ENCODE peak calls at places on chromosomes 11 and 22, in seven cellular contexts. T, H, F, K, X, W and M are unnamed samples. For H3K9me3 and H3K4me1, the result is how much of the 10 kb centered on the place peaks cover.

GRCh38 chr11:69637601-69637955 is 3.4 kb upstream of the CCND1 start:
- DNase-seq in T (no peak), H (no peak), F (no peak), K (peak), X (no peak), W (peak), M (no peak)

GRCh38 chr11:103947566-103947919 is 88.9 kb upstream of the DDI1 start:
- DNase-seq in T (no peak), H (no peak), F (no peak), K (no peak), X (no peak), W (no peak), M (no peak)

GRCh38 chr22:20494978-20495860 is at the start of gene KLHL22:
- DNase-seq in T (no peak), H (peak), F (no peak), K (no peak), X (peak), W (peak), M (no peak)

GRCh38 chr22:29820941-29821789 is 16.9 kb downstream of the ASCC2 start:
- DNase-seq in T (no peak), H (peak), F (no peak), K (no peak), X (peak), W (no peak), M (no peak)

GRCh38 chr11:71294846-71295600 is 42.6 kb upstream of the SHANK2 start:
- DNase-seq in T (no peak), H (no peak), F (no peak), K (no peak), X (peak), W (no peak), M (no peak)

GRCh38 chr11:65478411-65479183 is 20.2 kb upstream of the MALAT1 start:
- DNase-seq in T (no peak), H (peak), F (no peak), K (peak), X (peak), W (no peak), M (no peak)

GRCh38 chr11:119187123-119187892 is 2.0 kb downstream of the NHERF4 start:
- DNase-seq in T (no peak), H (no peak), F (no peak), K (no peak), X (no peak), W (no peak), M (no peak)

GRCh38 chr11:2790581-2790925 is 90.8 kb upstream of the KCNQ1OT1 start:
- DNase-seq in T (no peak), H (peak), F (no peak), K (no peak), X (peak), W (peak), M (no peak)

GRCh38 chr11:115503083-115503885 is 931 bp downstream of the CADM1 start:
- DNase-seq in T (peak), H (peak), F (peak), K (peak), X (peak), W (peak), M (no peak)

GRCh38 chr22:33851240-33851639 is 69.0 kb downstream of the LARGE1 start:
- DNase-seq in T (no peak), H (no peak), F (no peak), K (no peak), X (no peak), W (no peak), M (no peak)

GRCh38 chr11:122115520-122116343 is at the start of gene BLID:
- DNase-seq in T (no peak), H (no peak), F (no peak), K (peak), X (peak), W (peak), M (no peak)

GRCh38 chr11:2298131-2298794 is 3.5 kb downstream of the C11orf21 start:
- DNase-seq in T (no peak), H (no peak), F (no peak), K (no peak), X (no peak), W (no peak), M (no peak)

GRCh38 chr11:46273511-46274205 is 3.8 kb upstream of the CREB3L1 start:
- DNase-seq in T (no peak), H (no peak), F (no peak), K (no peak), X (peak), W (no peak), M (no peak)

GRCh38 chr11:26199341-26199740 is 132.6 kb upstream of the ANO3 start:
- DNase-seq in T (no peak), H (no peak), F (no peak), K (no peak), X (no peak), W (no peak), M (no peak)

GRCh38 chr22:29330753-29331152 is 15.3 kb upstream of the RASL10A start:
- DNase-seq in T (no peak), H (peak), F (no peak), K (no peak), X (no peak), W (peak), M (no peak)

GRCh38 chr11:45622283-45622682 is 43.1 kb downstream of the CHST1 start:
- DNase-seq in T (no peak), H (no peak), F (no peak), K (no peak), X (no peak), W (no peak), M (no peak)

GRCh38 chr11:132062541-132062940 is 692.1 kb downstream of the NTM start:
- DNase-seq in T (no peak), H (no peak), F (no peak), K (no peak), X (no peak), W (no peak), M (no peak)

GRCh38 chr11:35765211-35765610 is 102.6 kb downstream of the TRIM44 start:
- DNase-seq in T (no peak), H (no peak), F (no peak), K (no peak), X (no peak), W (no peak), M (no peak)

GRCh38 chr11:12625438-12626071 is 48.7 kb upstream of the TEAD1 start:
- DNase-seq in T (no peak), H (no peak), F (no peak), K (no peak), X (no peak), W (no peak), M (no peak)

GRCh38 chr11:10941429-10941828 is 83.6 kb upstream of the ZBED5 start:
- DNase-seq in T (no peak), H (no peak), F (no peak), K (no peak), X (no peak), W (no peak), M (no peak)

GRCh38 chr11:46294365-46295309 is 17.2 kb downstream of the CREB3L1 start:
- DNase-seq in T (no peak), H (no peak), F (no peak), K (peak), X (peak), W (peak), M (no peak)

GRCh38 chr11:37721485-37721884 is 1123.4 kb upstream of the RAG2 start:
- DNase-seq in T (no peak), H (no peak), F (no peak), K (no peak), X (no peak), W (no peak), M (no peak)

GRCh38 chr11:75032550-75032935 is 43.8 kb downstream of the NEU3 start:
- DNase-seq in T (no peak), H (no peak), F (no peak), K (no peak), X (no peak), W (no peak), M (no peak)

GRCh38 chr11:63918576-63919171 is 1.7 kb upstream of the RCOR2 start:
- DNase-seq in T (no peak), H (no peak), F (no peak), K (peak), X (no peak), W (peak), M (no peak)

GRCh38 chr22:10781571-10782403 is 4746.2 kb upstream of the OR11H1 start:
- DNase-seq in T (no peak), H (no peak), F (no peak), K (no peak), X (no peak), W (no peak), M (no peak)

GRCh38 chr22:10778296-10778814 is 4749.6 kb upstream of the OR11H1 start:
- DNase-seq in T (no peak), H (no peak), F (no peak), K (no peak), X (no peak), W (no peak), M (no peak)

GRCh38 chr22:10780281-10780680 is 4747.7 kb upstream of the OR11H1 start:
- DNase-seq in T (no peak), H (no peak), F (no peak), K (no peak), X (no peak), W (no peak), M (no peak)
- H3K9me3 ChIP-seq in T (under half), H (under half), F (under half), K (under half), X (under half), W (half or more), M (under half)

DNA sequence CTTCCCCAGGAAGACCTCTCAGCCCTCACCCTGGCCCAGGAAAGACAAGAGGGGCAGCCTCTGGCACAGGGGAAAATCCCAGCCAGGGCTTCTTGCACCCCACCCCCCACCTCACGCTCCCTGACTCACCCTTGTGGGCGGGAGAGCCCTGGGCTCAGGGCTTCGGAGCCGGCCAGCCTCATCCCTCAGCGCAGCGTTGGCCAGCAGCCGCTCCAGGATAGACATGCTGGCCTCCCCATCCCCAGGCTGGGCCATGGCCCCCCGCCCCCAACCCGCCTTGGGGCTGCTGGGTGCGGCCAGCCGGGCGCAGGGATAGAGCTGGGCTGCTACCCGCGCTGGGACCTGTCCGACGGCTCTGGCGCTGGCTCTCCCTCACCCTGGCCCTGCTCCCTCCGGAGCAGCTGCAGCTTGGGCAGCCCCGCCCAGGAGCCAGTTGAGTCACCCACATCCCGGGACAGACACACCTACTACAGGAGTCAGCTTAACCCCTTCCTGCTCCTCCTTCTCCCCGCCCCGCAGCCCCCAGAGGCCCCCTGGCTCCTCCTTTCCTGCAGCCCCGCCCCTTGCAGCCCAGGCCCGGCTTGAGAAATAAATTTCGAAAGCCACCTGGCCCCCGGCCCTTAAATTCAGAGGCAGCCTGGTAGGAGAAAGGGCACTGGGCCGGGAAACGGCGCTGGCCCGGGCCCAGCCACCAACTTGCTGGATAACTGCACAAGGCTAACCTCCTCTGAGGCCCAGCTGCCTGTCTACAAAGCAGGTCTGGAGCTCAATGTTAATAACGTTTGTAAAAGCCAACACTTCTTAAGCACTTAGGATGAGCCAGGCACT is 13.4 kb downstream of the TNKS1BP1 start:
- DNase-seq in T (no peak), H (peak), F (no peak), K (peak), X (peak), W (peak), M (peak)
- H3K4me1 ChIP-seq in T (under half), H (half or more), F (under half), K (under half), X (half or more), W (under half), M (half or more)

GRCh38 chr11:50412832-50413231 is 380.2 kb downstream of the OR4C45 start:
- DNase-seq in T (no peak), H (no peak), F (no peak), K (no peak), X (no peak), W (no peak), M (no peak)
- H3K9me3 ChIP-seq in T (under half), H (under half), F (under half), K (half or more), X (under half), W (half or more), M (under half)

GRCh38 chr22:23229646-23230045 is 49.3 kb downstream of the BCR start:
- DNase-seq in T (no peak), H (no peak), F (no peak), K (no peak), X (no peak), W (no peak), M (no peak)
- H3K4me1 ChIP-seq in T (under half), H (half or more), F (under half), K (half or more), X (half or more), W (under half), M (under half)

GRCh38 chr22:48888466-48889208 is 939.0 kb downstream of the BRD1 start:
- DNase-seq in T (no peak), H (peak), F (no peak), K (no peak), X (no peak), W (no peak), M (no peak)
- H3K9me3 ChIP-seq in T (under half), H (under half), F (under half), K (under half), X (under half), W (under half), M (under half)

DNA sequence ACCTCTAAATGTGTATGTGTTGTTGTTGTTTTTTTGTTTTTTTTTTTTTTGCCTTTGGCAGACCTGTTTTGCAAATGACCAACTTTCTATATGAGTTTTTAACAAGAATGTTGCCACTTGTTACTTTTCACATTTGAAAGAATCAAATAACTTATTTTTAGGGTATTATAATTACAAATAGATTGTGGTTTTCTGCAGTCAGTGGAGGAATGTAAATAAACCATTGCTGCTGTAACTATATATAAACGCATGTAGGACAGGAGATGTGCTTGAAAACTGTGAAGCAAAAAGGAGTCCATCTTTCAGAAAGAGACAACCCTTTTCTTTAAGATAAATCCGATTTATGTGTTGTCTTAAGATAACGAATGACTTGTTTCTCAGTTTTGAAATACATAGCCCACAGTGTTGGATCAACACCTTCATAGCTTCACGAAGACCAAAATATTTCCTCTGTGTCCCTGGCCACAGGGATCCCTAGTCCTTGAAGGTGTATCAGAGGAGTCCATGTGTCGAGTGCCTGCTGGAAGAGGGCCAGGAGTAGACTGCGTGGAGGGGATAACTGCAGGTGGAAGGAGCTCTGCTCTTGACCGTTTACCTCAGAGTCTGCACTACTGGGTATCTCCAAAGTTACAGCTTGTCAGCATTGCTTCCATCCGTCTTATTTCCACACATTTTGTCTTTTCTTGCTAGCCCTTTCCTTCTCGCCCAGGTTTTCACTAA is 24.7 kb downstream of the TNRC6B start:
- DNase-seq in T (no peak), H (no peak), F (no peak), K (no peak), X (no peak), W (no peak), M (no peak)
- H3K4me1 ChIP-seq in T (under half), H (under half), F (half or more), K (under half), X (half or more), W (under half), M (under half)

GRCh38 chr22:47446331-47446730 is 683.9 kb downstream of the TBC1D22A start:
- DNase-seq in T (no peak), H (no peak), F (no peak), K (no peak), X (no peak), W (no peak), M (no peak)
- H3K9me3 ChIP-seq in T (under half), H (under half), F (under half), K (under half), X (under half), W (half or more), M (under half)

GRCh38 chr22:38257650-38258246 is 15.1 kb downstream of the TMEM184B start:
- DNase-seq in T (no peak), H (no peak), F (no peak), K (no peak), X (peak), W (no peak), M (no peak)

GRCh38 chr22:38261478-38261803 is 11.4 kb downstream of the TMEM184B start:
- DNase-seq in T (no peak), H (no peak), F (no peak), K (peak), X (no peak), W (no peak), M (no peak)

GRCh38 chr22:38258895-38259294 is 13.9 kb downstream of the TMEM184B start:
- DNase-seq in T (no peak), H (peak), F (no peak), K (no peak), X (no peak), W (no peak), M (no peak)

GRCh38 chr22:38260760-38261477 is 11.9 kb downstream of the TMEM184B start:
- DNase-seq in T (no peak), H (no peak), F (no peak), K (peak), X (no peak), W (no peak), M (no peak)

DNA sequence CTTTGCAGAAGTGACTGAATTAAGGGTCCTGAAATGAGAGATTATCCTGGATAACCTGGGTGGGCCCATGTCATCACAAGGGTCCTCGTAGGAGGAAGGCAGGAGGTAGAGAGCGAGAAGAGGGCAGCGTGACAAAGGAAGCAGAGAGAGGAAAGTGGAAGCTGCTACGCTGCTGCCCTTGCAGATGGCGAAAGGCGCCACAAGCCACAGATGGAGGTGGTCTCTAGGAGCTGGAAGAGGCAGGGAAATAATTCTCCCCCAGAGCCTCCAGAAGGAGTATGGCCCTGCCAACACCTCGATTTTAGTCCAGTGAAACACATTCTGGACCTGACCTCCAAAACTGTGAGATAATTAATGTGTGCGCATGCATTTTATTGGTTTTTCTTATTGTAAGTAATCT is 13.4 kb downstream of the TMEM184B start:
- DNase-seq in T (no peak), H (no peak), F (no peak), K (no peak), X (no peak), W (no peak), M (no peak)
- H3K4me1 ChIP-seq in T (under half), H (half or more), F (under half), K (under half), X (half or more), W (under half), M (half or more)

GRCh38 chr11:48242501-48242900 is 2.4 kb upstream of the OR4X2 start:
- DNase-seq in T (no peak), H (no peak), F (no peak), K (no peak), X (no peak), W (no peak), M (no peak)

GRCh38 chr11:48248902-48249301 is 4.0 kb downstream of the OR4X2 start:
- DNase-seq in T (no peak), H (no peak), F (no peak), K (no peak), X (no peak), W (no peak), M (no peak)

GRCh38 chr11:48244804-48245203 is at the start of gene OR4X2:
- DNase-seq in T (no peak), H (no peak), F (no peak), K (no peak), X (no peak), W (no peak), M (no peak)
- H3K9me3 ChIP-seq in T (under half), H (under half), F (under half), K (under half), X (under half), W (half or more), M (under half)